ENCODE peak calls at places on chromosome 6, in five cellular contexts. K is activated CD8-positive, alpha-beta memory T cell treated with anti-CD3 and anti-CD28 coated beads, Interleukin-2, amount 50 U/mL, for 4 hours; L is iPS-NIHi11; F is endothelial cell; E is IMR-90. P is an unnamed sample.

GRCh38 chr6:24126586-24127192 is 674 bp downstream of the NRSN1 start:
- DNase-seq in F (peak; percentile 79), K (no peak), E (peak; percentile 22), L (peak; percentile 77), P (peak; percentile 13)

GRCh38 chr6:40791004-40791403 is 203.8 kb upstream of the LRFN2 start:
- DNase-seq in L (peak; percentile 17), K (no peak), E (no peak), F (no peak), P (no peak)

GRCh38 chr6:159691133-159691962 is 1.7 kb downstream of the SOD2 start:
- DNase-seq in E (peak; percentile 92), K (no peak), F (no peak), L (peak; percentile 20), P (peak; percentile 59)

GRCh38 chr6:56220078-56220477 is 27.3 kb downstream of the COL21A1 start:
- DNase-seq in K (no peak), L (no peak), E (no peak), F (no peak), P (peak; percentile 85)

GRCh38 chr6:67615796-67616195 is 1019.3 kb upstream of the ADGRB3 start:
- DNase-seq in E (peak; percentile 19), F (no peak), K (no peak), L (no peak), P (no peak)

GRCh38 chr6:158086054-158086705 is 81.9 kb downstream of the SERAC1 start:
- DNase-seq in K (no peak), E (peak; percentile 64), L (no peak), F (no peak), P (no peak)

GRCh38 chr6:48074368-48074767 is 36.6 kb downstream of the PTCHD4 start:
- DNase-seq in E (no peak), F (no peak), K (no peak), L (no peak), P (no peak)

GRCh38 chr6:28988536-28989415 is 16.3 kb downstream of the ZNF311 start:
- DNase-seq in E (peak; percentile 61), F (peak; percentile 93), K (peak; percentile 69), L (peak; percentile 73), P (peak; percentile 78)

GRCh38 chr6:100300221-100300736 is 164.4 kb downstream of the SIM1 start:
- DNase-seq in F (no peak), E (peak; percentile 95), L (no peak), K (no peak), P (no peak)

GRCh38 chr6:11044712-11045167 is 635 bp upstream of the ELOVL2 start:
- DNase-seq in K (no peak), E (no peak), F (no peak), L (no peak), P (no peak)

GRCh38 chr6:32107447-32107846 is 1.7 kb downstream of the TNXB start:
- DNase-seq in E (no peak), F (no peak), K (no peak), L (no peak), P (no peak)

GRCh38 chr6:113050010-113050893 is 703.1 kb downstream of the RFPL4B start:
- DNase-seq in E (peak; percentile 44), K (no peak), L (no peak), F (peak; percentile 18), P (no peak)

GRCh38 chr6:90403489-90404381 is 107.1 kb upstream of the BACH2 start:
- DNase-seq in E (peak; percentile 90), L (peak; percentile 57), F (no peak), K (no peak), P (peak; percentile 33)

GRCh38 chr6:30915591-30915946 is 1.5 kb downstream of the VARS2 start:
- DNase-seq in E (peak; percentile 71), L (peak; percentile 88), K (no peak), F (peak; percentile 25), P (peak; percentile 75)

GRCh38 chr6:20252311-20252710 is 40.0 kb upstream of the MBOAT1 start:
- DNase-seq in E (no peak), K (no peak), L (no peak), F (no peak), P (no peak)

GRCh38 chr6:4101298-4101697 is 22.4 kb upstream of the FAM217A start:
- DNase-seq in F (no peak), K (no peak), E (no peak), L (no peak), P (no peak)

GRCh38 chr6:143270026-143270425 is 180.5 kb downstream of the ADAT2 start:
- DNase-seq in L (no peak), E (peak; percentile 74), K (no peak), F (no peak), P (no peak)

GRCh38 chr6:166824146-166824879 is 132.0 kb downstream of the RNASET2 start:
- DNase-seq in F (no peak), E (no peak), K (no peak), L (no peak), P (no peak)

GRCh38 chr6:149335924-149336323 is 18.4 kb downstream of the TAB2 start:
- DNase-seq in L (no peak), K (peak; percentile 32), F (no peak), E (peak; percentile 69), P (no peak)

GRCh38 chr6:105363100-105363754 is 39.7 kb downstream of the PREP start:
- DNase-seq in E (peak; percentile 47), K (no peak), F (no peak), L (no peak), P (peak; percentile 49)

GRCh38 chr6:31834367-31834703 is 6.8 kb downstream of the HSPA1B start:
- DNase-seq in K (peak; percentile 62), L (peak; percentile 89), E (peak; percentile 84), F (peak; percentile 72), P (peak; percentile 93)

GRCh38 chr6:23456396-23456795 is 669.6 kb upstream of the NRSN1 start:
- DNase-seq in L (no peak), F (no peak), E (peak; percentile 21), K (no peak), P (no peak)

GRCh38 chr6:137731600-137731959 is 135.5 kb upstream of the TNFAIP3 start:
- DNase-seq in F (no peak), E (no peak), K (no peak), L (no peak), P (no peak)

GRCh38 chr6:6975395-6976111 is 132.2 kb upstream of the RREB1 start:
- DNase-seq in K (no peak), E (no peak), L (no peak), F (no peak), P (no peak)

GRCh38 chr6:165571068-165571682 is 91.9 kb downstream of the PDE10A start:
- DNase-seq in E (peak; percentile 93), L (no peak), F (no peak), K (no peak), P (no peak)

GRCh38 chr6:144283781-144284473 is 1.2 kb upstream of the UTRN start:
- DNase-seq in F (no peak), K (no peak), L (no peak), E (peak; percentile 44), P (peak; percentile 24)

GRCh38 chr6:159037746-159038290 is 7.0 kb downstream of the TAGAP start:
- DNase-seq in F (no peak), E (no peak), K (no peak), L (no peak), P (no peak)

GRCh38 chr6:128339635-128340436 is 180.6 kb downstream of the PTPRK start:
- DNase-seq in K (no peak), L (no peak), F (no peak), E (peak; percentile 74), P (no peak)

GRCh38 chr6:134720353-134721094 is 229.4 kb downstream of the ALDH8A1 start:
- DNase-seq in E (no peak), K (no peak), F (peak; percentile 14), L (no peak), P (no peak)

GRCh38 chr6:137698636-137699035 is 168.4 kb upstream of the TNFAIP3 start:
- DNase-seq in F (no peak), K (no peak), E (peak; percentile 33), L (no peak), P (no peak)

GRCh38 chr6:170388113-170388512 is 81.6 kb downstream of the FAM120B start:
- DNase-seq in K (no peak), F (no peak), L (no peak), E (peak; percentile 56), P (no peak)

GRCh38 chr6:89281779-89282246 is 33.3 kb downstream of the GABRR2 start:
- DNase-seq in F (peak; percentile 45), L (peak; percentile 93), K (no peak), E (peak; percentile 42), P (peak; percentile 79)